ENCODE peak calls at places on chromosomes 5 and 9, in six cellular contexts. Z is NCI-H1694, T is T-helper 17 cell, U is NCI-H460, B is WTC11, X is nephron progenitor cell. H is an unnamed sample.

GRCh38 chr5:164722702-164723101 is 1217.3 kb downstream of the MAT2B start:
- DNase-seq in Z (no peak), T (no peak), U (no peak), B (no peak), X (no peak), H (no peak)

GRCh38 chr5:170491479-170491878 is 12.3 kb upstream of the KCNIP1 start:
- DNase-seq in Z (no peak), T (no peak), U (no peak), B (no peak), X (no peak), H (peak)

GRCh38 chr9:96067551-96068076 is 192.1 kb downstream of the ERCC6L2 start:
- DNase-seq in Z (no peak), T (no peak), U (no peak), B (no peak), X (no peak), H (no peak)

GRCh38 chr9:92864152-92864551 is 13.7 kb downstream of the ZNF484 start:
- DNase-seq in Z (no peak), T (no peak), U (no peak), B (no peak), X (no peak), H (no peak)

GRCh38 chr9:112179816-112180215 is 4.7 kb upstream of the SUSD1 start:
- DNase-seq in Z (no peak), T (no peak), U (no peak), B (no peak), X (no peak), H (peak)

GRCh38 chr5:127930311-127930710 is 153.3 kb upstream of the SLC12A2 start:
- DNase-seq in Z (no peak), T (no peak), U (no peak), B (no peak), X (no peak), H (no peak)

GRCh38 chr5:81646469-81646868 is 104.4 kb downstream of the SSBP2 start:
- DNase-seq in Z (no peak), T (no peak), U (no peak), B (no peak), X (no peak), H (no peak)

GRCh38 chr5:31033295-31033694 is 160.2 kb upstream of the CDH6 start:
- DNase-seq in Z (no peak), T (no peak), U (no peak), B (no peak), X (no peak), H (peak)

GRCh38 chr5:1771149-1772065 is 28.2 kb downstream of the MRPL36 start:
- DNase-seq in Z (no peak), T (no peak), U (no peak), B (no peak), X (no peak), H (no peak)

H was measured in AG09319.